ENCODE peak calls at places on chromosomes 5 and 9, in four cellular contexts. M is cardiac muscle cell, R is ACHN, T is T-cell. K is an unnamed sample.

GRCh38 chr9:16039988-16040761 is 487.3 kb downstream of the CCDC171 start:
- DNase-seq in M (peak; percentile 33), R (no peak), T (no peak), K (no peak)

GRCh38 chr9:136117291-136118060 is 1.2 kb downstream of the TMEM250 start:
- DNase-seq in M (peak; percentile 19), R (peak; percentile 14), T (no peak), K (no peak)

GRCh38 chr9:37027582-37028424 is 6.3 kb downstream of the PAX5 start:
- DNase-seq in M (peak; percentile 97), R (peak; percentile 95), T (peak; percentile 75), K (peak; percentile 79)

GRCh38 chr9:12859704-12860251 is 85.0 kb downstream of the LURAP1L start:
- DNase-seq in M (peak; percentile 83), R (no peak), T (no peak), K (no peak)

GRCh38 chr9:74940600-74940999 is 12.1 kb downstream of the C9orf40 start:
- DNase-seq in M (no peak), R (no peak), T (no peak), K (no peak)

GRCh38 chr5:760363-761205 is 23.9 kb downstream of the ZDHHC11B start:
- DNase-seq in M (no peak), R (no peak), T (no peak), K (no peak)

GRCh38 chr9:111985315-111985714 is 88.7 kb downstream of the UGCG start:
- DNase-seq in M (no peak), R (no peak), T (no peak), K (no peak)

GRCh38 chr9:6552033-6552737 is 93.3 kb downstream of the GLDC start:
- DNase-seq in M (peak; percentile 60), R (no peak), T (no peak), K (no peak)

GRCh38 chr5:73030995-73031394 is 75.2 kb downstream of the FCHO2 start:
- DNase-seq in M (peak; percentile 76), R (peak; percentile 87), T (no peak), K (no peak)

GRCh38 chr5:91941590-91941989 is 558.5 kb upstream of the ARRDC3 start:
- DNase-seq in M (no peak), R (no peak), T (no peak), K (no peak)

GRCh38 chr9:130932220-130933069 is 6.6 kb downstream of the FIBCD1 start:
- DNase-seq in M (peak; percentile 65), R (peak; percentile 36), T (no peak), K (no peak)

GRCh38 chr5:15013654-15014463 is 142.3 kb upstream of the ANKH start:
- DNase-seq in M (peak; percentile 85), R (peak; percentile 76), T (no peak), K (no peak)

GRCh38 chr9:107890921-107891465 is 401.4 kb upstream of the KLF4 start:
- DNase-seq in M (no peak), R (peak; percentile 5), T (no peak), K (no peak)

GRCh38 chr9:126699401-126699851 is 85.7 kb downstream of the LMX1B start:
- DNase-seq in M (no peak), R (no peak), T (no peak), K (no peak)

GRCh38 chr5:61575103-61575502 is 243.0 kb downstream of the ZSWIM6 start:
- DNase-seq in M (peak; percentile 86), R (peak; percentile 2), T (no peak), K (no peak)

GRCh38 chr9:68947015-68947414 is 66.9 kb downstream of the PRKACG start:
- DNase-seq in M (no peak), R (no peak), T (no peak), K (no peak)

GRCh38 chr9:116653580-116654355 is 33.3 kb upstream of the TRIM32 start:
- DNase-seq in M (no peak), R (no peak), T (no peak), K (no peak)

GRCh38 chr9:117777823-117778222 is 73.6 kb downstream of the TLR4 start:
- DNase-seq in M (no peak), R (no peak), T (no peak), K (no peak)

GRCh38 chr5:148961261-148962199 is 101.3 kb downstream of the SH3TC2 start:
- DNase-seq in M (no peak), R (no peak), T (no peak), K (no peak)

K was measured in activated CD8-positive, alpha-beta memory T cell treated with anti-CD3 and anti-CD28 coated beads, Interleukin-2, amount 50 U/mL, for 4 hours.